ENCODE peak calls at places on chromosomes 6 and 20, in seven cellular contexts. T is upper lobe of left lung, S is K562, Q is sigmoid colon, Z is stomach, O is transverse colon, P is breast epithelium. W is an unnamed sample.

GRCh38 chr6:32622545-32623401 is 14.4 kb upstream of the HLA-DQA1 start:
- DNase-seq in T (no peak), S (no peak), Q (no peak), Z (no peak), O (no peak), P (no peak), W (peak; percentile 15)

GRCh38 chr6:73362358-73362757 is at the start of gene KHDC3L:
- DNase-seq in T (peak; percentile 49), S (no peak), Q (no peak), Z (no peak), O (no peak), P (no peak), W (no peak)

GRCh38 chr6:146851837-146852236 is 253.1 kb downstream of the ADGB start:
- DNase-seq in T (no peak), S (no peak), Q (no peak), Z (no peak), O (no peak), P (no peak), W (no peak)

GRCh38 chr20:2051920-2052319 is 49.7 kb upstream of the STK35 start:
- DNase-seq in T (no peak), S (no peak), Q (no peak), Z (no peak), O (no peak), P (no peak), W (no peak)

GRCh38 chr6:125787791-125788190 is 3.0 kb upstream of the NCOA7 start:
- DNase-seq in T (no peak), S (peak; percentile 22), Q (no peak), Z (peak; percentile 37), O (no peak), P (no peak), W (peak; percentile 27)

GRCh38 chr20:58179432-58180099 is 48.9 kb downstream of the ANKRD60 start:
- DNase-seq in T (peak; percentile 95), S (peak; percentile 89), Q (peak; percentile 73), Z (peak; percentile 57), O (peak; percentile 59), P (no peak), W (no peak)

GRCh38 chr20:40844285-40844684 is 155.2 kb upstream of the MAFB start:
- DNase-seq in T (no peak), S (no peak), Q (no peak), Z (no peak), O (no peak), P (no peak), W (no peak)

GRCh38 chr6:25052181-25052580 is 116.4 kb upstream of the RIPOR2 start:
- DNase-seq in T (no peak), S (no peak), Q (no peak), Z (no peak), O (peak; percentile 30), P (no peak), W (no peak)

GRCh38 chr6:94372229-94372628 is 952.9 kb upstream of the EPHA7 start:
- DNase-seq in T (no peak), S (no peak), Q (no peak), Z (no peak), O (no peak), P (no peak), W (no peak)

GRCh38 chr6:155129744-155130143 is 134.1 kb upstream of the CLDN20 start:
- DNase-seq in T (peak; percentile 56), S (no peak), Q (no peak), Z (no peak), O (no peak), P (no peak), W (no peak)

GRCh38 chr6:162063666-162064065 is 663.9 kb downstream of the PRKN start:
- DNase-seq in T (no peak), S (no peak), Q (no peak), Z (no peak), O (no peak), P (no peak), W (no peak)

GRCh38 chr20:58923117-58923712 is 57.8 kb upstream of the NELFCD start:
- DNase-seq in T (no peak), S (no peak), Q (no peak), Z (no peak), O (no peak), P (no peak), W (no peak)

GRCh38 chr6:87277123-87277522 is 45.3 kb upstream of the SMIM8 start:
- DNase-seq in T (no peak), S (no peak), Q (no peak), Z (no peak), O (no peak), P (no peak), W (peak; percentile 31)

GRCh38 chr20:47577271-47577670 is 75.6 kb downstream of the NCOA3 start:
- DNase-seq in T (no peak), S (no peak), Q (no peak), Z (no peak), O (no peak), P (no peak), W (no peak)

GRCh38 chr6:16698988-16699868 is 62.0 kb downstream of the ATXN1 start:
- DNase-seq in T (no peak), S (no peak), Q (no peak), Z (no peak), O (no peak), P (no peak), W (peak; percentile 24)

GRCh38 chr20:40821438-40821837 is 132.4 kb upstream of the MAFB start:
- DNase-seq in T (no peak), S (no peak), Q (no peak), Z (no peak), O (no peak), P (no peak), W (no peak)

GRCh38 chr6:11450061-11450460 is 87.5 kb upstream of the TMEM170B start:
- DNase-seq in T (no peak), S (no peak), Q (no peak), Z (no peak), O (no peak), P (no peak), W (no peak)

GRCh38 chr20:2914160-2914559 is 40.9 kb downstream of the PTPRA start:
- DNase-seq in T (no peak), S (no peak), Q (no peak), Z (no peak), O (no peak), P (no peak), W (no peak)

GRCh38 chr6:123830110-123830509 is 26.4 kb downstream of the NKAIN2 start:
- DNase-seq in T (no peak), S (no peak), Q (no peak), Z (no peak), O (no peak), P (no peak), W (no peak)

GRCh38 chr20:23120936-23121765 is 35.0 kb upstream of the CD93 start:
- DNase-seq in T (no peak), S (peak; percentile 37), Q (peak; percentile 51), Z (no peak), O (no peak), P (no peak), W (peak; percentile 53)

GRCh38 chr6:42268016-42268834 is 50.6 kb upstream of the MRPS10 start:
- DNase-seq in T (peak; percentile 54), S (no peak), Q (no peak), Z (no peak), O (no peak), P (no peak), W (no peak)

GRCh38 chr20:14401479-14402138 is 64.2 kb upstream of the FLRT3 start:
- DNase-seq in T (no peak), S (no peak), Q (no peak), Z (no peak), O (no peak), P (no peak), W (no peak)

GRCh38 chr6:146850238-146850896 is 251.6 kb downstream of the ADGB start:
- DNase-seq in T (no peak), S (no peak), Q (no peak), Z (no peak), O (no peak), P (no peak), W (no peak)

GRCh38 chr20:35226126-35226774 is at the start of gene MMP24:
- DNase-seq in T (peak; percentile 62), S (peak; percentile 58), Q (no peak), Z (no peak), O (no peak), P (no peak), W (no peak)
- H3K4me3 ChIP-seq in T (peak within 1 kb of the TSS; percentile 44), S (no peak within 1 kb of the TSS), Q (peak within 1 kb of the TSS; percentile 30), Z (peak within 1 kb of the TSS; percentile 32), O (peak within 1 kb of the TSS; percentile 18), P (peak within 1 kb of the TSS; percentile 40), W (no peak within 1 kb of the TSS)

DNA sequence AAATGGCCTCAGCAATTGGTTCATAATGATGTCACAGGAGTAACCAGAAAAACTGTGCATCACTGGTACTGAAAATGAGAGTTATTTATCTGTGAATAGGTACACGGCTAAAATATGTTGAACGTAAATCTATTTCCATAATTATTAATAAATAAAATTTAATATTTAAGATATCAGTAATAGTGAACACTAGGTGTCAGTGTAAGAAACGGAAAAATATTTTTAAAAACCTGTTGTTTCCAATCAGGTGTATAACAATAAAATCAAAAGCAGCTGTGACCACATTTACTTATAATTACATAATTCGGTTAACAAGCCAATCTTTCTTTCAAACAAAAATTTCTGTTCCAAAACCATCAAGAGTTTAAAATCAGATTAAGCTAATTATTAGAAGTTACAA is 241.4 kb upstream of the RUNX2 start:
- DNase-seq in T (no peak), S (no peak), Q (no peak), Z (no peak), O (no peak), P (no peak), W (no peak)
- TF ChIP-seq CTCF in T (no peak), S (no peak), Q (no peak), Z (no peak), O (no peak), P (no peak), W (no peak)

DNA sequence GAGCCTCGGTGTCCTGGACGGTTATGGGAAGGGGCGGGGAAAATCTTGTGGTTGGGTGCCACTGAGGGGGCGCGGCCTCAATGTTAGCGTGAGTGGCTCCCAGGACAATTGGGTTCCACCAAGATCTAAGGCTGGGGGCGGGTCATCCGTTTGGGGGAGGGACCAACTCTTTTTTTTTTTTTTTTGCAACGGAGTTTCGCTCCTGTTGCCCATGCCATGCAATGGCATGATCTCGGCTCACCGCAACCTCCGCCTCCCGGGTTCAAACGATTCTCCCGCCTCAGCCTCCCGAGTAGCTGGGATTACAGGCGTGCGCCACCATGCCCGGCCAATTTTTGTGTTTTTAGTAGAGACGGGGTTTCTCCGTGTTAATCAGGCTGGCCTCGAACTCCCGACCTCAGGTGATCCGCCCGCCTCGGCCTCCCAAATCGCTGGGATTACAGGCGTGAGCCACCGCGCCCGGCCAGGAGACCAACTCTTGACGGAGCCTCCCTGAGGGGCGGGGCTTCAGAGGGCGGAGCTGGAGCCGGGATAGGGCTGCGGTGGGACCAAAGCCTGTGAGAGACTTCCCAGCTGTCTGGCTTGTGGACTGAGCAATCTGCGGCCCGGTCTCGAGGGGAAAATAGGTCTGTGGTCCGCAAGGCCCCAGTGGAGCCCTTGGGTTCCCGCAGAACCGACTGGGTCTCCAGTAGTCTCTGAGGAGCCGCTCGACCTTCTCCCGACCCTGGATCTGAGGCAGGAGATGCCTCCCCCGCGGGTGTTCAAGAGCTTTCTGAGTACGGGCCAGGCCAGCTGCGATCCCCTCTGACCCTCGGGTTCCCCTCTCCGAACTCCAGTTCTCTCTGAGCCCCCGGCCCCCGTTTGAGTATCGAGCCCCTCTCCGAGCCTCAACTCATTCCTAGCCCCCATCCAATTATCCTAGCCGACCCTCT is 1.1 kb downstream of the SPAG4 start:
- DNase-seq in T (peak; percentile 93), S (peak; percentile 87), Q (peak; percentile 95), Z (peak; percentile 91), O (peak; percentile 93), P (peak; percentile 80), W (peak; percentile 74)
- TF ChIP-seq POLR2AphosphoS5 in T (no peak), S (peak; percentile 43), Q (peak; percentile 24), Z (peak; percentile 41), O (peak; percentile 76), P (no peak), W (no peak)

GRCh38 chr6:142088858-142089216 is 43.9 kb upstream of the GJE1 start:
- DNase-seq in T (peak; percentile 54), S (no peak), Q (no peak), Z (no peak), O (no peak), P (no peak), W (no peak)

GRCh38 chr6:142087950-142088857 is 44.5 kb upstream of the GJE1 start:
- DNase-seq in T (peak; percentile 20), S (no peak), Q (no peak), Z (no peak), O (no peak), P (no peak), W (no peak)
- H3K4me3 ChIP-seq in T (no peak overlapping the region), S (no peak overlapping the region), Q (no peak overlapping the region), Z (no peak overlapping the region), O (no peak overlapping the region), P (no peak overlapping the region), W (no peak overlapping the region)